ENCODE peak calls at places on chromosomes 6 and 20, in five cellular contexts. Z, B, A, C and R are unnamed samples.
A peak's percentile ranks its signal among the peaks of the same experiment; 100 is the strongest.

GRCh38 chr6:112253842-112254816 is at the start of gene LAMA4:
- DNase-seq in Z (no peak), C (peak; percentile 68), A (peak; percentile 65), B (no peak), R (peak; percentile 85)

GRCh38 chr6:25939593-25939992 is 9.1 kb upstream of the SLC17A2 start:
- DNase-seq in C (no peak), Z (no peak), A (no peak), B (no peak), R (no peak)

GRCh38 chr6:170404036-170404435 is 97.5 kb downstream of the FAM120B start:
- DNase-seq in C (no peak), Z (no peak), A (no peak), B (no peak), R (no peak)

GRCh38 chr6:4940416-4940815 is 63.4 kb downstream of the RPP40 start:
- DNase-seq in Z (no peak), A (no peak), B (no peak), C (no peak), R (no peak)

GRCh38 chr20:21234816-21235215 is 68.3 kb upstream of the XRN2 start:
- DNase-seq in B (no peak), Z (no peak), A (no peak), C (peak; percentile 23), R (no peak)

GRCh38 chr6:106046116-106046853 is 39.9 kb upstream of the PRDM1 start:
- DNase-seq in A (no peak), C (no peak), Z (no peak), B (peak; percentile 7), R (no peak)

GRCh38 chr6:13368079-13368478 is 39.7 kb upstream of the TBC1D7 start:
- DNase-seq in A (no peak), B (no peak), C (no peak), Z (no peak), R (no peak)

GRCh38 chr20:61436674-61437279 is 184.7 kb downstream of the CDH4 start:
- DNase-seq in A (peak; percentile 96), C (peak; percentile 99), B (no peak), Z (no peak), R (no peak)

GRCh38 chr6:155483858-155484257 is 28.2 kb upstream of the NOX3 start:
- DNase-seq in Z (no peak), A (no peak), C (no peak), B (peak; percentile 31), R (no peak)

GRCh38 chr6:42783177-42783875 is 1.5 kb downstream of the BICRAL start:
- DNase-seq in C (peak; percentile 73), B (peak; percentile 56), A (peak; percentile 57), Z (no peak), R (peak; percentile 93)

GRCh38 chr6:142637624-142638023 is 307.4 kb downstream of the HIVEP2 start:
- DNase-seq in C (no peak), Z (no peak), A (no peak), B (no peak), R (no peak)

GRCh38 chr6:148323344-148323743 is 19.3 kb upstream of the SASH1 start:
- DNase-seq in C (no peak), B (no peak), Z (no peak), A (no peak), R (peak; percentile 58)

GRCh38 chr6:15420959-15421438 is 175.1 kb downstream of the JARID2 start:
- DNase-seq in C (no peak), B (no peak), A (no peak), Z (no peak), R (no peak)

GRCh38 chr6:89954721-89955148 is 60.5 kb downstream of the GJA10 start:
- DNase-seq in Z (no peak), C (no peak), A (no peak), B (no peak), R (no peak)

GRCh38 chr6:110035321-110035720 is 57.2 kb downstream of the GPR6 start:
- DNase-seq in A (no peak), B (no peak), Z (no peak), C (no peak), R (no peak)

GRCh38 chr6:99993533-99994251 is at the start of gene MCHR2:
- DNase-seq in Z (no peak), A (peak; percentile 45), B (no peak), C (peak; percentile 71), R (peak; percentile 66)

GRCh38 chr6:90643366-90643765 is 56.5 kb upstream of the MAP3K7 start:
- DNase-seq in C (no peak), B (no peak), Z (no peak), A (no peak), R (no peak)

GRCh38 chr6:125943528-125944433 is 12.8 kb upstream of the HINT3 start:
- DNase-seq in Z (no peak), A (no peak), B (no peak), C (no peak), R (no peak)

GRCh38 chr6:165117121-165117520 is 192.3 kb downstream of the C6orf118 start:
- DNase-seq in A (no peak), B (no peak), C (no peak), Z (no peak), R (peak; percentile 55)

GRCh38 chr6:168949876-168950499 is 303.7 kb downstream of the THBS2 start:
- DNase-seq in B (no peak), C (no peak), A (no peak), Z (no peak), R (no peak)

DNA sequence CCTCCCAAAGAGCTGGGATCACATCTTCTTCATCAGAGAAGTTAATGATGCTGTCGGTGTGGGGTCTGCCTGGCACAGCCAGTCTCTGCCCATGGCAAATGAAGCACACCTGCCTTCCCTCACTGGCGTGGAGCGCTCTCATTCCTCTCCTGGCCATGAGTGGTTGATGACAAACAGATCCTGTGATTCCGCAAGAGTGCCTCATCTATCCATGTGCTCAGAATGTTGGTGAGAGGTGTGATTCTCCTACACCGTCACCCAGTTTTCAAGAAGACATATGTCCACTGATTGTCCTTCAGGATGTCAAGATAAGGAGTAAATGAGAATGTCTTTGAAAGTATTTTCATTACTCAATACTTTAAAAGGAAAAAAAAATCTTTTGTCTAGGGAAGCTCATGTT is 97.5 kb upstream of the GGTLC1 start:
- DNase-seq in C (no peak), A (no peak), Z (no peak), B (no peak), R (no peak)
- H3K27ac ChIP-seq in C (no peak overlapping the region), A (no peak overlapping the region), Z (no peak overlapping the region), B (no peak overlapping the region), R (no peak overlapping the region)

GRCh38 chr20:43358811-43359210 is 98.9 kb upstream of the SRSF6 start:
- DNase-seq in C (no peak), B (no peak), Z (no peak), A (no peak), R (no peak)

GRCh38 chr20:43360016-43360415 is 97.7 kb upstream of the SRSF6 start:
- DNase-seq in A (no peak), B (no peak), Z (no peak), C (no peak), R (no peak)

GRCh38 chr20:43363506-43363905 is 94.2 kb upstream of the SRSF6 start:
- DNase-seq in C (no peak), A (no peak), B (no peak), Z (no peak), R (no peak)

GRCh38 chr20:43364001-43364400 is 93.7 kb upstream of the SRSF6 start:
- DNase-seq in Z (no peak), A (no peak), B (no peak), C (no peak), R (no peak)

GRCh38 chr20:43361526-43361925 is 96.2 kb upstream of the SRSF6 start:
- DNase-seq in A (no peak), Z (no peak), C (no peak), B (no peak), R (no peak)
- H2AFZ ChIP-seq in A (no peak overlapping the region), Z (no peak overlapping the region), C (no peak overlapping the region), B (no peak overlapping the region), R (no peak overlapping the region)

GRCh38 chr20:2880650-2881049 is 7.4 kb downstream of the PTPRA start:
- DNase-seq in B (no peak), A (no peak), C (no peak), Z (no peak), R (no peak)
- H3K27ac ChIP-seq in B (no peak overlapping the region), A (no peak overlapping the region), C (no peak overlapping the region), Z (no peak overlapping the region), R (no peak overlapping the region)

DNA sequence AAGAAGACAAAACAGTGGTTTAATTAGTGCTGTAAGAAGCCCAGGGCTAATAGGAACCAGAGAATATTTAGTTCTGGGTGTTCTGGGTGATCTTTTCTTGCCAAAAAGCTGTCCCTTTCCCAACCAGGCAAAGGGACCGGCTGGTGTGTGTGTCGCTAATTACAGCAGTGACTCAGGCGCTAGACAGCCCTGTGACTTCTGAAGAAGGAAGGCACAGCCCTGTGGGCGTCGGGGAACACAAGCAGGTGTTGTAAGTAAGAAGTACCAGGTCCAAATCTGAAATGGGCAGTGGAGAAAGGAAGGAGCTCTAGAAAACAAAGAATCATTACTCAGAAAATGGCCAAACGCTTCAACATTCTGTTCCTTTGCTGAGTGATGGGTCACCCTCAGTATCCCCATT is 106.9 kb downstream of the PXDC1 start:
- DNase-seq in B (no peak), A (no peak), C (no peak), Z (no peak), R (no peak)
- H2AFZ ChIP-seq in B (no peak overlapping the region), A (no peak overlapping the region), C (peak overlapping the region; percentile 94), Z (no peak overlapping the region), R (no peak overlapping the region)

GRCh38 chr20:4721719-4722118 is at the start of gene PRND:
- DNase-seq in Z (no peak), B (no peak), A (no peak), C (no peak), R (no peak)

GRCh38 chr20:4719190-4719589 is 2.5 kb upstream of the PRND start:
- DNase-seq in A (no peak), C (no peak), Z (no peak), B (no peak), R (no peak)

GRCh38 chr20:4722571-4722970 is 862 bp downstream of the PRND start:
- DNase-seq in A (no peak), C (no peak), B (no peak), Z (no peak), R (no peak)

GRCh38 chr20:4720121-4720976 is 1.4 kb upstream of the PRND start:
- DNase-seq in C (peak; percentile 90), B (peak; percentile 93), Z (peak; percentile 57), A (peak; percentile 70), R (peak; percentile 90)

DNA sequence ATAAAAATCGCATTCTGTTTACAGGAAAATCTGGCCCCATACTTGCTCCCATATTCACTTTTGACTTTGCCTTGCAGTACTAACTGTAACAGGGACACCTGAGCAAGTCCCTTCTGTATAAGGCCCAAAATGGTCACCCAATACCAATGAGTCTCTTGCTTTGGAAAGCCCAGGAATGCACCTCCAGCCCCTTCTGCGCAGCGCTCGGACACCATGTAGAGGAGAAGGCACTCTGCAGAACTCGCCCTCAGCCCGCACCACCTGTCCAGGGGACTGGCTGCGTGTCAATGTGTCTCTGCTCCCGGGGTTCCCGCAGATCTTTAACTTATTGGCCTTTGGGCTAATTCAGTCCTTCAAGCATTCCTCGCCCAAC is 746 bp upstream of the PRND start:
- DNase-seq in B (no peak), C (peak; percentile 29), Z (no peak), A (peak; percentile 46), R (no peak)
- H3K27ac ChIP-seq in B (no peak overlapping the region), C (no peak overlapping the region), Z (no peak overlapping the region), A (no peak overlapping the region), R (no peak overlapping the region)

GRCh38 chr6:35213161-35213823 is 464 bp upstream of the SCUBE3 start:
- DNase-seq in C (peak; percentile 91), A (peak; percentile 77), B (no peak), Z (no peak), R (peak; percentile 87)
- H2AFZ ChIP-seq in C (peak overlapping the region; percentile 95), A (no peak overlapping the region), B (no peak overlapping the region), Z (no peak overlapping the region), R (peak overlapping the region; percentile 64)

GRCh38 chr20:32527052-32527446 is 58.1 kb downstream of the NOL4L start:
- DNase-seq in C (no peak), A (no peak), B (no peak), Z (no peak), R (peak; percentile 77)
- H3K27ac ChIP-seq in C (no peak overlapping the region), A (no peak overlapping the region), B (no peak overlapping the region), Z (no peak overlapping the region), R (no peak overlapping the region)

GRCh38 chr6:33116881-33117711 is 41.3 kb downstream of the HLA-DPB1 start:
- DNase-seq in Z (no peak), B (no peak), C (peak; percentile 87), A (peak; percentile 74), R (no peak)
- H2AFZ ChIP-seq in Z (no peak overlapping the region), B (no peak overlapping the region), C (no peak overlapping the region), A (no peak overlapping the region), R (no peak overlapping the region)